ENCODE peak calls at places on chromosomes 3 and 15, in ten cellular contexts. V, E, B, X, D, Z, O, P, W and F are unnamed samples.
A peak's percentile ranks its signal among the peaks of the same experiment; 100 is the strongest.

GRCh38 chr15:82532383-82532990 is 7.8 kb downstream of the RPS17 start:
- DNase-seq in B (no peak), P (no peak), D (no peak), W (no peak), X (no peak), Z (no peak), V (no peak), O (peak; percentile 57), E (no peak), F (no peak)

GRCh38 chr3:114627760-114628159 is 333.9 kb downstream of the TIGIT start:
- DNase-seq in P (no peak), E (no peak), X (peak; percentile 75), B (peak; percentile 62), W (no peak), Z (no peak), D (no peak), O (no peak), V (no peak), F (no peak)

GRCh38 chr3:62113092-62113491 is 260.3 kb downstream of the FEZF2 start:
- DNase-seq in X (no peak), O (no peak), E (no peak), P (no peak), W (no peak), Z (no peak), D (no peak), V (no peak), B (no peak), F (no peak)

GRCh38 chr3:129529436-129530210 is 1.2 kb downstream of the RHO start:
- DNase-seq in E (no peak), Z (no peak), V (no peak), W (no peak), B (no peak), D (no peak), X (no peak), O (no peak), P (no peak), F (no peak)

GRCh38 chr15:85006201-85006600 is 24.5 kb downstream of the PDE8A start:
- DNase-seq in O (no peak), B (peak; percentile 84), V (no peak), P (no peak), D (no peak), E (no peak), X (no peak), Z (no peak), W (no peak), F (no peak)

GRCh38 chr3:56053727-56054126 is 414.5 kb downstream of the ERC2 start:
- DNase-seq in X (no peak), Z (no peak), P (no peak), W (no peak), D (no peak), O (no peak), B (no peak), E (no peak), V (no peak), F (no peak)

GRCh38 chr3:190217081-190217480 is 96.4 kb upstream of the P3H2 start:
- DNase-seq in B (no peak), X (no peak), Z (no peak), D (no peak), P (no peak), W (no peak), E (no peak), O (no peak), V (no peak), F (no peak)

GRCh38 chr15:89074402-89075012 is 13.7 kb upstream of the ABHD2 start:
- DNase-seq in P (peak; percentile 67), B (no peak), W (no peak), X (no peak), Z (no peak), D (no peak), E (no peak), O (no peak), V (no peak), F (no peak)

GRCh38 chr3:197369545-197369944 is 71.1 kb upstream of the DLG1 start:
- DNase-seq in O (no peak), B (no peak), X (no peak), W (no peak), D (no peak), V (no peak), P (no peak), E (no peak), Z (no peak), F (no peak)

GRCh38 chr3:129822679-129823078 is 70.8 kb downstream of the TMCC1 start:
- DNase-seq in W (no peak), V (no peak), O (no peak), B (no peak), Z (no peak), P (no peak), X (no peak), E (no peak), D (no peak), F (no peak)

GRCh38 chr3:197023241-197023997 is 6.2 kb downstream of the MELTF start:
- DNase-seq in D (peak; percentile 81), V (no peak), E (no peak), X (no peak), B (peak; percentile 28), O (no peak), W (no peak), P (no peak), Z (peak; percentile 88), F (no peak)

GRCh38 chr15:90188914-90189748 is 12.0 kb upstream of the SEMA4B start:
- DNase-seq in V (no peak), W (no peak), X (no peak), B (no peak), E (no peak), O (no peak), D (no peak), Z (no peak), P (peak; percentile 42), F (no peak)

GRCh38 chr3:36832406-36832805 is 68.1 kb upstream of the DCLK3 start:
- DNase-seq in X (no peak), D (no peak), E (no peak), B (no peak), P (no peak), Z (no peak), V (no peak), W (no peak), O (no peak), F (peak; percentile 83)

GRCh38 chr3:29392625-29393388 is 111.9 kb downstream of the RBMS3 start:
- DNase-seq in E (no peak), D (no peak), P (no peak), W (no peak), B (no peak), V (no peak), O (no peak), X (no peak), Z (no peak), F (no peak)

GRCh38 chr15:40773902-40774301 is 4.1 kb downstream of the C15orf62 start:
- DNase-seq in D (no peak), Z (no peak), V (no peak), W (no peak), X (no peak), B (no peak), P (no peak), E (no peak), O (no peak), F (no peak)

GRCh38 chr15:44633603-44634002 is 29.9 kb downstream of the SPG11 start:
- DNase-seq in E (no peak), W (no peak), O (no peak), B (no peak), X (peak; percentile 15), Z (no peak), D (no peak), P (no peak), V (no peak), F (no peak)

GRCh38 chr3:192038726-192039125 is 577.8 kb downstream of the PYDC2 start:
- DNase-seq in D (no peak), X (no peak), W (no peak), E (no peak), O (no peak), Z (no peak), B (no peak), V (no peak), P (no peak), F (no peak)

GRCh38 chr3:15636028-15636709 is 34.6 kb downstream of the BTD start:
- DNase-seq in E (no peak), V (no peak), P (no peak), X (peak; percentile 87), B (no peak), O (no peak), D (peak; percentile 32), Z (no peak), W (peak; percentile 92), F (no peak)

GRCh38 chr3:64361962-64362735 is 136.9 kb upstream of the PRICKLE2 start:
- DNase-seq in X (no peak), W (no peak), O (no peak), B (no peak), V (no peak), E (no peak), Z (no peak), D (no peak), P (no peak), F (no peak)

GRCh38 chr15:39250460-39251186 is 330.3 kb upstream of the THBS1 start:
- DNase-seq in E (no peak), O (no peak), X (no peak), B (no peak), V (no peak), W (no peak), D (no peak), Z (no peak), P (peak; percentile 19), F (no peak)

GRCh38 chr3:38004415-38005075 is 14.0 kb downstream of the VILL start:
- DNase-seq in W (no peak), D (peak; percentile 35), Z (peak; percentile 53), X (no peak), E (peak; percentile 68), B (peak; percentile 79), O (peak; percentile 89), P (peak; percentile 39), V (peak; percentile 29), F (peak; percentile 70)

GRCh38 chr3:108548304-108548703 is 37.9 kb upstream of the MYH15 start:
- DNase-seq in P (no peak), D (no peak), W (no peak), V (no peak), Z (no peak), X (no peak), O (no peak), E (no peak), B (no peak), F (no peak)

GRCh38 chr15:74725845-74726773 is 781 bp upstream of the CYP1A1 start:
- DNase-seq in P (no peak), V (peak; percentile 26), X (no peak), O (peak; percentile 32), E (peak; percentile 38), D (peak; percentile 23), Z (peak; percentile 45), W (no peak), B (peak; percentile 86), F (no peak)

GRCh38 chr15:40038267-40038653 is 721 bp downstream of the SRP14 start:
- DNase-seq in P (no peak), B (no peak), W (no peak), V (no peak), O (no peak), E (no peak), Z (no peak), X (no peak), D (no peak), F (no peak)